ENCODE peak calls at places on chromosomes 4 and X, in six cellular contexts. T is ascending aorta, Q is suprapubic skin, D is mammary epithelial cell, A is left lung, J is transverse colon. M is an unnamed sample.

GRCh38 chr4:185893500-185893899 is 81.5 kb upstream of the SORBS2 start:
- DNase-seq in T (no peak), Q (no peak), D (no peak), A (no peak), J (no peak), M (no peak)

GRCh38 chr4:168769416-168769815 is 240.6 kb downstream of the CBR4 start:
- DNase-seq in T (peak), Q (no peak), D (peak), A (no peak), J (no peak), M (no peak)

GRCh38 chr4:128848461-128848860 is 39.0 kb downstream of the JADE1 start:
- DNase-seq in T (no peak), Q (no peak), D (no peak), A (no peak), J (no peak), M (no peak)

GRCh38 chr4:117777721-117778120 is 256.6 kb upstream of the NDST3 start:
- DNase-seq in T (no peak), Q (no peak), D (no peak), A (no peak), J (no peak), M (no peak)

GRCh38 chr4:3416821-3417221 is 24.9 kb upstream of the HGFAC start:
- DNase-seq in T (no peak), Q (peak), D (no peak), A (peak), J (no peak), M (peak)

GRCh38 chr4:128879283-128879682 is 69.8 kb downstream of the JADE1 start:
- DNase-seq in T (no peak), Q (no peak), D (no peak), A (no peak), J (no peak), M (no peak)

GRCh38 chrX:146973283-146973682 is 158.7 kb upstream of the CXorf51A start:
- DNase-seq in T (no peak), Q (no peak), D (no peak), A (no peak), J (no peak), M (no peak)

GRCh38 chr4:125951275-125951887 is 636.6 kb downstream of the FAT4 start:
- DNase-seq in T (no peak), Q (no peak), D (no peak), A (no peak), J (no peak), M (no peak)

GRCh38 chr4:20305976-20306375 is 54.3 kb downstream of the SLIT2 start:
- DNase-seq in T (no peak), Q (no peak), D (no peak), A (no peak), J (no peak), M (no peak)

GRCh38 chrX:8668797-8669196 is 63.1 kb downstream of the ANOS1 start:
- DNase-seq in T (no peak), Q (no peak), D (no peak), A (no peak), J (no peak), M (no peak)

GRCh38 chrX:97215166-97215565 is 331.5 kb downstream of the RPA4 start:
- DNase-seq in T (no peak), Q (no peak), D (no peak), A (no peak), J (no peak), M (no peak)

GRCh38 chrX:78027798-78028197 is 58.4 kb upstream of the PGAM4 start:
- DNase-seq in T (no peak), Q (no peak), D (no peak), A (no peak), J (no peak), M (no peak)

GRCh38 chrX:78035061-78035460 is 65.6 kb upstream of the PGAM4 start:
- DNase-seq in T (no peak), Q (no peak), D (no peak), A (no peak), J (no peak), M (no peak)

GRCh38 chrX:78024349-78025108 is 55.1 kb upstream of the PGAM4 start:
- DNase-seq in T (no peak), Q (no peak), D (peak), A (no peak), J (peak), M (peak)

GRCh38 chrX:78029663-78030062 is 60.2 kb upstream of the PGAM4 start:
- DNase-seq in T (no peak), Q (no peak), D (peak), A (no peak), J (peak), M (no peak)
- TF ChIP-seq CTCF in T (no peak), Q (peak), D (peak), A (no peak), J (peak), M (peak)

GRCh38 chr4:73133784-73134183 is 64.3 kb upstream of the COX18 start:
- DNase-seq in T (no peak), Q (no peak), D (no peak), A (no peak), J (no peak), M (no peak)
- TF ChIP-seq CTCF in T (no peak), Q (no peak), D (no peak), A (no peak), J (no peak), M (no peak)

DNA sequence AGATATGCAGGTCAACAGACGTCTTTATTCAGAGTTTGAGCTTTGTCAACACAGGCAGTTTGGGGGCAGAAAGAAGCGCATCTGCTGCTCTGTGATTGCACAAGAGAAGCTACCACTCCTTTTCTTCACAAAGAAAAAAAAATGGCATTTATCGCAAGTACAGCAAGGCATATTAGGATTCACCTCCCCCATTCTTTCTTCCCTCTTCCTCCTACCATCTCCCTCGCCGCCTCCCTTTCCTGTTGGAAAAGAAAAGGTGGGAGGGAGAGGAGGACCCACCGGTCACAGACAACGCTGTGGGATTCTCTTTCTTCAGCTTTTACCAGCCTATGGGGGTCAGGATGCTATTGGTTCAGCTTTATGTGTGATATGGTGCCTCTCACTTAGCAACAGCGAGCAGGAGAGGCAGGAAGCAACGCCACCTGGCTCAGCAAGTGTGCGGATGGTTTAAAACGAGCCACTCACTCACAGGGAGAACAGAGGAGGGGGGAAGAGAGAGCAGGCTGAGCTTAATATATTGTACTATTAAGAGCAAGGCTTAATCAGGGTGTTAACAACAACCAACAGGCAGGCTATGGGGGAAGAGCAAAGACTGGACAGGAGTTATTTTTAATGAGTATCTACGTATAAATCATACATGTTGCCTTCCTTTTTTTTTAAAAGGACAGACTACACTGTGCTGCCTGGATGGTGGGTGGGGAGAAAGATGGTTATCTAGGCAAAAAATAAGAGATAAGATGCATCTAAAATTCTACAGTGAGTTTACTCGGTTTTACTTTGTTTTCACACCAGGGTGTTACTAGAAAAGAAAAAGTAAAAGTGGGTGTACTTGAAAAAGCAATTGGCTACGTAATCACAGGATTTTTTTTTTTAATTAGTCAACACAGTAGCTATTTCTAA is 104.7 kb downstream of the MAML3 start:
- DNase-seq in T (peak), Q (no peak), D (peak), A (no peak), J (peak), M (no peak)
- TF ChIP-seq CTCF in T (no peak), Q (no peak), D (no peak), A (no peak), J (no peak), M (no peak)

GRCh38 chrX:48745222-48745621 is 16.3 kb upstream of the GLOD5 start:
- DNase-seq in T (no peak), Q (no peak), D (no peak), A (no peak), J (no peak), M (no peak)
- TF ChIP-seq CTCF in T (no peak), Q (no peak), D (no peak), A (no peak), J (no peak), M (no peak)

GRCh38 chr4:149896428-149896827 is 80.8 kb upstream of the IQCM start:
- DNase-seq in T (no peak), Q (no peak), D (peak), A (no peak), J (no peak), M (no peak)
- TF ChIP-seq CTCF in T (no peak), Q (no peak), D (peak), A (no peak), J (no peak), M (no peak)

GRCh38 chr4:41994461-41994860 is 4.1 kb downstream of the SLC30A9 start:
- DNase-seq in T (no peak), Q (no peak), D (no peak), A (no peak), J (no peak), M (no peak)
- TF ChIP-seq CTCF in T (no peak), Q (no peak), D (no peak), A (no peak), J (no peak), M (no peak)

GRCh38 chr4:77047037-77047436 is 28.8 kb downstream of the CCNI start:
- DNase-seq in T (no peak), Q (no peak), D (no peak), A (no peak), J (no peak), M (no peak)
- TF ChIP-seq CTCF in T (no peak), Q (peak), D (peak), A (no peak), J (peak), M (peak)